ENCODE peak calls at places on chromosomes 11 and 22, in four cellular contexts. D is HepG2, W is GM12878, F is K562. N is an unnamed sample.

GRCh38 chr11:13963949-13964770 is 1.6 kb downstream of the SPON1 start:
- DNase-seq in F (no peak), D (no peak), W (no peak), N (no peak)

GRCh38 chr22:20386972-20387371 is 7.0 kb upstream of the ZNF74 start:
- DNase-seq in W (no peak), D (no peak), F (peak), N (no peak)

GRCh38 chr11:17564687-17565042 is 17.6 kb downstream of the OTOG start:
- DNase-seq in W (no peak), D (no peak), F (peak), N (peak)

GRCh38 chr11:127056338-127056971 is 55.9 kb upstream of the KIRREL3 start:
- DNase-seq in F (peak), W (no peak), D (no peak), N (no peak)

GRCh38 chr11:132535830-132536229 is 996.5 kb downstream of the OPCML start:
- DNase-seq in W (no peak), D (no peak), F (peak), N (no peak)

GRCh38 chr11:48062649-48063048 is 82.3 kb downstream of the PTPRJ start:
- DNase-seq in F (no peak), D (no peak), W (no peak), N (no peak)

GRCh38 chr22:33248927-33249326 is 190.7 kb upstream of the SYN3 start:
- DNase-seq in W (no peak), F (no peak), D (no peak), N (no peak)

GRCh38 chr11:110971110-110971509 is 258.9 kb upstream of the ARHGAP20 start:
- DNase-seq in D (no peak), W (no peak), F (no peak), N (no peak)

GRCh38 chr22:25008666-25009065 is 56.1 kb downstream of the KIAA1671 start:
- DNase-seq in W (peak), F (no peak), D (no peak), N (no peak)

GRCh38 chr22:31876156-31877035 is 67.9 kb upstream of the YWHAH start:
- DNase-seq in D (no peak), W (no peak), F (no peak), N (no peak)

GRCh38 chr11:77590194-77590591 is 440 bp downstream of the AQP11 start:
- DNase-seq in W (no peak), D (peak), F (no peak), N (peak)

GRCh38 chr11:133956650-133957633 is at the start of gene IGSF9B:
- DNase-seq in D (no peak), F (peak), W (peak), N (peak)

GRCh38 chr11:19237813-19238212 is 2.9 kb downstream of the E2F8 start:
- DNase-seq in W (no peak), F (no peak), D (peak), N (no peak)

GRCh38 chr11:92829121-92829520 is 140.3 kb upstream of the MTNR1B start:
- DNase-seq in D (no peak), F (no peak), W (no peak), N (no peak)

GRCh38 chr22:50665738-50666137 is 6.9 kb upstream of the SHANK3 start:
- DNase-seq in W (no peak), F (no peak), D (no peak), N (no peak)

GRCh38 chr11:70301191-70301590 is 30.7 kb downstream of the PPFIA1 start:
- DNase-seq in W (no peak), D (no peak), F (no peak), N (no peak)

GRCh38 chr11:44574620-44575287 is 9.3 kb downstream of the CD82 start:
- DNase-seq in W (peak), D (no peak), F (no peak), N (no peak)

GRCh38 chr22:47333625-47334024 is 571.2 kb downstream of the TBC1D22A start:
- DNase-seq in F (no peak), W (no peak), D (peak), N (no peak)

GRCh38 chr11:83681045-83681781 is 395.0 kb upstream of the CCDC90B start:
- DNase-seq in D (no peak), F (no peak), W (no peak), N (no peak)

GRCh38 chr11:87224486-87224885 is 186.8 kb downstream of the TMEM135 start:
- DNase-seq in W (no peak), D (no peak), F (no peak), N (no peak)

GRCh38 chr22:19766506-19767426 is 6.2 kb downstream of the TBX1 start:
- DNase-seq in W (no peak), D (no peak), F (peak), N (no peak)

GRCh38 chr11:107182983-107183382 is 164.7 kb upstream of the GUCY1A2 start:
- DNase-seq in F (no peak), D (no peak), W (no peak), N (no peak)

GRCh38 chr22:24962094-24962493 is 9.6 kb downstream of the KIAA1671 start:
- DNase-seq in D (no peak), W (no peak), F (no peak), N (no peak)

GRCh38 chr11:27087425-27087824 is 46.8 kb downstream of the BBOX1 start:
- DNase-seq in F (no peak), W (no peak), D (no peak), N (no peak)

GRCh38 chr11:121800704-121801516 is 315.1 kb downstream of the BLID start:
- DNase-seq in D (no peak), F (no peak), W (no peak), N (no peak)

GRCh38 chr11:71222318-71223080 is 29.9 kb downstream of the SHANK2 start:
- DNase-seq in D (no peak), F (no peak), W (no peak), N (no peak)

GRCh38 chr11:34837246-34837856 is 78.8 kb downstream of the APIP start:
- DNase-seq in F (no peak), D (peak), W (no peak), N (peak)

GRCh38 chr11:108632041-108632440 is 32.8 kb upstream of the DDX10 start:
- DNase-seq in W (no peak), D (no peak), F (no peak), N (no peak)

GRCh38 chr11:79431535-79431934 is 9.3 kb downstream of the TENM4 start:
- DNase-seq in F (no peak), W (no peak), D (no peak), N (no peak)

GRCh38 chr11:15006139-15006759 is 34.1 kb upstream of the CALCA start:
- DNase-seq in F (peak), W (peak), D (peak), N (peak)

GRCh38 chr11:44680982-44681597 is 45.7 kb upstream of the TSPAN18 start:
- DNase-seq in D (no peak), F (no peak), W (no peak), N (no peak)

GRCh38 chr11:105639527-105639926 is 29.7 kb downstream of the GRIA4 start:
- DNase-seq in W (no peak), D (no peak), F (no peak), N (no peak)

GRCh38 chr11:112697371-112697770 is 263.8 kb upstream of the NCAM1 start:
- DNase-seq in D (no peak), F (no peak), W (no peak), N (no peak)

GRCh38 chr22:46668116-46668515 is 47.9 kb downstream of the GRAMD4 start:
- DNase-seq in D (no peak), W (no peak), F (no peak), N (no peak)

GRCh38 chr11:34192481-34193401 is 87.3 kb downstream of the NAT10 start:
- DNase-seq in D (no peak), W (no peak), F (no peak), N (peak)

GRCh38 chr22:44549701-44550100 is 51.7 kb upstream of the RTL6 start:
- DNase-seq in F (no peak), D (no peak), W (no peak), N (no peak)

GRCh38 chr11:88293931-88294330 is 43.6 kb downstream of the CTSC start:
- DNase-seq in D (no peak), F (no peak), W (no peak), N (no peak)

GRCh38 chr11:9525116-9525515 is 48.4 kb upstream of the WEE1 start:
- DNase-seq in W (no peak), D (no peak), F (no peak), N (no peak)

GRCh38 chr11:62689421-62690183 is at the start of gene LRRN4CL:
- DNase-seq in D (no peak), W (no peak), F (no peak), N (no peak)

GRCh38 chr11:107157809-107158187 is 139.5 kb upstream of the GUCY1A2 start:
- DNase-seq in F (no peak), W (no peak), D (peak), N (peak)

GRCh38 chr11:124942446-124943202 is 6.8 kb upstream of the HEPACAM start:
- DNase-seq in F (no peak), W (no peak), D (peak), N (no peak)
- TF ChIP-seq SMC3 in F (no peak), W (no peak), D (no peak), N (no peak)

DNA sequence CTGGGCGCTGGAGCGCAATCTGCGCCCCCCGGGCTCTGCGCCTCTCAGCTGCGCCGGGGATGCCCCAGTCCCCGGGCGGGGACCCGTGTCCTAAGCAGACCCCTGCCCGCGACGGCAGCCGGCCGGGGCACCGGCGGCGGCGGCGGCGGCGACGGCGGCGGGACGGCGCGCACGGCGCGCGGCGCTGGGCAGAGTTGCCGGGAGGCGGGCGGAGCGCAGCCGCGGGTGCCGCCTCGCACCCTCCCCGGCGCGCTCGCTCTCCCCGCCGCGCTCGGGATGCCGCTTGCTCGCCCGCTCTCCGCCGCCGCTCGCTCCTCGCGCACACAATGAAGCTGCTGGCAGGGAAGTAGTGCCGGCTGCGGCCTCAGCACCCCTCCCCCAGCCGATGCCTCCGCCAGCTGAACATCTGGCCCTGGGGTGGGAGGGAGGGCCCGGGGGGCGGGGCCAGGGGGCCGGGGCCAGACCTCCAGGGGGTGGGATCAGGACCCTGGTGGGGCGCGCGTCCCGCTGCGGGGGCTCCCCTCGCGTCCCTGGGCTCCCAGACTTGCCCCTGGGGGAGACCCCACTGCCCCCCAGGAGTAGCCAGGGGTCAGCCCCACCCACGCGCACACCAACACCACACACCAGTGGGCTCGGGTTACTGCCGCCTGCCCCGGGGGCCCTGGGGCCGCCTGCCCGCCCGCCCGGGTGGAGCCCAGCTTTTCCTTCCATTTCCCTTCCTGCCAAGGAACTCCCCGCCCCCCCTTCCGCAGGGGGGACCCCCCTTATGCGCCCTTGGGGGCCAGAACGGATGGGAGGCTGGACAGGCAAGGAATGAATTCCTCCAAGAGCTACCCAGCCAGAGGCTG is at the start of gene RCOR2:
- DNase-seq in F (peak), D (peak), W (no peak), N (peak)
- TF ChIP-seq JUNB in F (no peak), D (no peak), W (no peak), N (no peak)

GRCh38 chr22:22878211-22878570 is 9.4 kb upstream of the IGLL5 start:
- DNase-seq in F (peak), D (no peak), W (no peak), N (no peak)

GRCh38 chr22:22881116-22882032 is 6.2 kb upstream of the IGLL5 start:
- DNase-seq in W (no peak), D (no peak), F (peak), N (no peak)

GRCh38 chr22:22880645-22881044 is 7.0 kb upstream of the IGLL5 start:
- DNase-seq in W (no peak), D (no peak), F (peak), N (no peak)

GRCh38 chr22:22878801-22879674 is 8.6 kb upstream of the IGLL5 start:
- DNase-seq in F (peak), D (no peak), W (no peak), N (no peak)

GRCh38 chr22:22879675-22880029 is 8.0 kb upstream of the IGLL5 start:
- DNase-seq in D (no peak), W (no peak), F (no peak), N (no peak)
- TF ChIP-seq CHD2 in D (no peak), W (no peak), F (no peak), N (no peak)

GRCh38 chr11:74443071-74443864 is 24.1 kb downstream of the KCNE3 start:
- DNase-seq in D (peak), W (no peak), F (no peak), N (peak)

GRCh38 chr11:74442601-74443000 is 24.7 kb downstream of the KCNE3 start:
- DNase-seq in D (no peak), F (no peak), W (no peak), N (peak)

GRCh38 chr11:74446445-74446844 is 20.9 kb downstream of the KCNE3 start:
- DNase-seq in F (no peak), W (no peak), D (no peak), N (no peak)

GRCh38 chr11:74447720-74448119 is 19.6 kb downstream of the KCNE3 start:
- DNase-seq in W (no peak), F (no peak), D (no peak), N (no peak)

DNA sequence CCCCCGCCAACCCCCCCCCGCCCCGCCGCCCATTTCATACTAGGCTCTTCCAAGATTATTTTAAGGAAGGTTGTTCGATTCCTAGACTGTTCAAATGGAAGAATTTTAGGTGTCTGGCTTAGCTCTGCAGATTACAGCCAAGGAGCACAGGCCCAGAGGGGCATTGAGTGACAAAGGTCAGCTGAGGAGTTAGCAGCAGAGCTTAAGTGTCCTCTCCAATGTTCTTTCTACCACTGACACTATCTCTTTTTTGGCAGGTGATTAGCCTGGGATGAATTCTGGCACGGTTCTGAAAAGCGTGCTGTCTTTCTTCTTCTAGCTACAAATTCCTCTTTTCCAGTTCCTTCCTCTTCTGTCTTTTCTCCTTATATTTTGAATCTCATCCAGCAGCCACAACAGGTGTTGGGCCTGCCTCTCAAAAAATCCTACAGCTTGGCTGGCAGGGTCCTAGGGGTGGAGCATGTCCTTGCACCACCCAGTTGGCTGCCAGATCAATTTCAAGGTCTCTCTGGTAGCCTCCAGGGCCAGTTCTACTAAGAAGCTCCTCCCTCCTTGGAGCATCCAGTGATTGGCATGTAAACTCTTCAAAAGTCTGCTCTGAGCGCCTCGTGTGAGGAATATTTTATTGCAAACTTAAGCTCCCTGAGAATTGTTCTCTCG is 23.0 kb downstream of the KCNE3 start:
- DNase-seq in D (no peak), F (no peak), W (no peak), N (no peak)
- TF ChIP-seq SMC3 in D (no peak), F (no peak), W (no peak), N (no peak)

GRCh38 chr11:46642627-46643335 is 25.4 kb downstream of the ATG13 start:
- DNase-seq in W (no peak), F (peak), D (no peak), N (no peak)

GRCh38 chr11:46641639-46642038 is 24.3 kb downstream of the ATG13 start:
- DNase-seq in W (no peak), F (no peak), D (no peak), N (no peak)

GRCh38 chr11:46640034-46640788 is 22.9 kb downstream of the ATG13 start:
- DNase-seq in F (no peak), W (no peak), D (no peak), N (no peak)

GRCh38 chr11:46637546-46637945 is 20.2 kb downstream of the ATG13 start:
- DNase-seq in D (no peak), F (no peak), W (no peak), N (no peak)

DNA sequence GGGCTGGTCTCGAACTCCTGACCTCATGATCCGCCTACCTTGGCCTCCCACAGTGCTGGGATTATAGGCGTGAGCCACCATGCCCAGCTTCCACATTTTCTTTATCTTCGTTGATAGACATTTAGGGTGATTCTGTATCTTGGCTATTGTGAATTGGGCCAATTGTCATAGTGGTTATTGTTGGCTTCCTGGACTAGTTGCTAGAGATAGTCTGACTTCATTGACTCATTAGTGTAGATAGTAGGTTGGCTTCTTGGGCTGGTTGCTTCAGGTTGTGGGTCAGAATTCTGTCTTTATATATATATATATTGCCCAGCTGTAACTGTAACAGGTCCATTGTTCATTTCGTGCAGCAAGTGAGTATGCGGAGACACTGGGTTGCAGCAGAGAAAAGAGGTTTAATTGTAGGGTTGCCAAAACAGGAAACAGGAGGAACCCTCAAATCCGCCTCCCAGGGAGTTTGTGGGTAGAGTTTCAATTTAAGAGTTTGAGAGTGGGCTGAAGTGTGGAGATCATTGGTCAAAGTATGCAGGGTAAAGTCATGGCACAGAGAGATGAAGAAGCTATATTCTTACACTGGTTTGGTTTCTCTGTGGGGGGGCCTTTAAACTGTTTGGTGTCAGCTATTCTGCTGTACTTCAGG is 22.0 kb downstream of the ATG13 start:
- DNase-seq in W (no peak), D (no peak), F (no peak), N (no peak)
- TF ChIP-seq JUNB in W (no peak), D (no peak), F (no peak), N (no peak)